ENCODE peak calls at places on chromosome 12, in four cellular contexts. N is heart right ventricle, S is thoracic aorta, U is psoas muscle. W is an unnamed sample. For H3K9me3 and H3K27me3, the result is how much of the 10 kb centered on the place peaks cover.

GRCh38 chr12:108563135-108563803 is 873 bp downstream of the ISCU start:
- DNase-seq in U (peak), S (peak), N (peak), W (peak)

GRCh38 chr12:108634225-108634795 is 616 bp upstream of the SELPLG start:
- DNase-seq in U (no peak), S (no peak), N (no peak), W (no peak)

GRCh38 chr12:123363385-123363742 is 1.3 kb downstream of the SBNO1 start:
- DNase-seq in S (no peak), U (no peak), N (no peak), W (no peak)

GRCh38 chr12:110280784-110281548 is at the start of gene ATP2A2:
- DNase-seq in U (peak), S (peak), N (peak), W (peak)

GRCh38 chr12:128933039-128933438 is 79.8 kb downstream of the GLT1D1 start:
- DNase-seq in S (no peak), U (no peak), N (no peak), W (no peak)

GRCh38 chr12:132342322-132342721 is 12.9 kb upstream of the GALNT9 start:
- DNase-seq in N (no peak), S (no peak), U (no peak), W (no peak)

GRCh38 chr12:132605892-132606291 is 4.5 kb downstream of the LRCOL1 start:
- DNase-seq in S (no peak), U (peak), N (no peak), W (no peak)

GRCh38 chr12:119025786-119026185 is 44.4 kb downstream of the SRRM4 start:
- DNase-seq in N (no peak), S (no peak), U (no peak), W (no peak)

GRCh38 chr12:42981379-42981778 is 391.8 kb upstream of the PRICKLE1 start:
- DNase-seq in U (no peak), N (no peak), S (no peak), W (no peak)

GRCh38 chr12:104546575-104546974 is 89.8 kb downstream of the CHST11 start:
- DNase-seq in S (no peak), U (no peak), N (no peak), W (no peak)

GRCh38 chr12:32455607-32456063 is 56.3 kb downstream of the FGD4 start:
- DNase-seq in S (no peak), N (peak), U (no peak), W (no peak)

GRCh38 chr12:3035815-3036702 is 41.1 kb upstream of the TSPAN9 start:
- DNase-seq in S (no peak), U (no peak), N (no peak), W (no peak)

GRCh38 chr12:3753549-3754284 is 808 bp upstream of the CRACR2A start:
- DNase-seq in N (peak), S (no peak), U (peak), W (no peak)

GRCh38 chr12:92098594-92099370 is 46.9 kb downstream of the BTG1 start:
- DNase-seq in U (no peak), N (no peak), S (no peak), W (no peak)

GRCh38 chr12:754238-754816 is 1.9 kb downstream of the WNK1 start:
- DNase-seq in U (no peak), N (peak), S (no peak), W (no peak)

GRCh38 chr12:131353826-131354225 is 357.1 kb upstream of the SFSWAP start:
- DNase-seq in U (no peak), N (no peak), S (no peak), W (peak)

GRCh38 chr12:25730489-25731349 is 177.6 kb upstream of the LMNTD1 start:
- DNase-seq in N (no peak), S (no peak), U (no peak), W (no peak)

GRCh38 chr12:84919271-84919670 is 6.7 kb upstream of the SLC6A15 start:
- DNase-seq in S (no peak), N (no peak), U (no peak), W (no peak)

GRCh38 chr12:30395190-30395589 is 300.5 kb downstream of the IPO8 start:
- DNase-seq in U (no peak), S (no peak), N (no peak), W (no peak)
- H3K9me3 ChIP-seq in U (under half), S (under half), N (under half), W (under half)

DNA sequence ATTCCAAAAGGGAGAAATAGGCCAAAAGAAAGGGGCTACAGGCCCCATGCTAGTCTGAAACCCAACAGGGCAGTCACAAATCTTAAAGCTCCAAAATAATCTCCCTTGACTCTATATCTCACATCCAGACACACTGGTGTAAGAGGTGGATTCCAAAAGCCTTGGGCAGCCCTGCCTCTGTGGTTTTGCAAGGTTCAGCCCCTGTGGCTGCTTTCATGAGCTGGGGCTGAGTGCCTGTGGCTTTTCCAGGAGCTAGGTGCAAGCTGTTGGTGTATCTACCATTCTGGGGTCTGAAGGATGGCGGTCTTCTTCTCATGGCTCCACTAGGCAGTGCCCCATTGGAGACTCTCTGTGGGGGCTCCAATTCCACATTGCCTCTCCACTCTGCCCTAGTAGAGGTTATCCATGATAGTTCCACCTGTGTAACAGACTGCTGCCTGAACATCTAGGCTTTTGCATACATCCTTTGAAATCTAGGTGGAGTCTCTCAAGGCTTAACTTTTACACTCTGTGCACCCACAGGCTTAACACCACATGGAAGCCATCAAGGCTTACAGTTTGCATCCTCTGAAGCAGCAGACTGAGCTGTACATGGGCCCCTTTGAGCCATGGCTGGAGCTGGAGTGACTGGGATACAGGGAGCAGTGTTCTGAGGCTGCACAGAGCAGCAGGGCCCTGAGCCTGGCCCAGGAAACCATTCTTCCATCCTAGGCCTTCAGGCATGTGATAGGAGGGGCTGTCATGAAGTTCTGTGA is 66.4 kb upstream of the ABCD2 start:
- DNase-seq in S (no peak), N (no peak), U (no peak), W (no peak)
- H3K27me3 ChIP-seq in S (under half), N (under half), U (under half), W (under half)

DNA sequence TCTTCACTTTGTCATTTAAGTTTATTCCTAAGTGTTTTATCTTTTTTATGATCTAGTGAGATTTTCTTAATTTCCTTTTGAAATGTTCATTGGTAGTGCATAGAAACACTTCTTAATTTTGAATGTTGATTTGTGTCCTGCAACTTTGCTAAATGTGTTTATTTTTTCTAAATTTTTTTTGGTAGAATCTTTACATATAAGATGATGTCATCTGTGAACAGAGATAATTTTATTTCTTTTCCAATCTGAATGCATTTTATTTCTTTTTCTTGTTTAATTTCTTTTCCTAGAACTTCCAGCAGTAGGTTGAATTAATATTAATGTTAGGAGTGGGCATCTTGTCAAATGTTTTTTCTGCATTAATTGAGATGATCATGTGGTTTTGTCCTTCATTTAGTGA is 42.1 kb downstream of the SLCO1B3 start:
- DNase-seq in S (no peak), N (no peak), U (no peak), W (no peak)
- H3K9me3 ChIP-seq in S (under half), N (under half), U (under half), W (under half)

DNA sequence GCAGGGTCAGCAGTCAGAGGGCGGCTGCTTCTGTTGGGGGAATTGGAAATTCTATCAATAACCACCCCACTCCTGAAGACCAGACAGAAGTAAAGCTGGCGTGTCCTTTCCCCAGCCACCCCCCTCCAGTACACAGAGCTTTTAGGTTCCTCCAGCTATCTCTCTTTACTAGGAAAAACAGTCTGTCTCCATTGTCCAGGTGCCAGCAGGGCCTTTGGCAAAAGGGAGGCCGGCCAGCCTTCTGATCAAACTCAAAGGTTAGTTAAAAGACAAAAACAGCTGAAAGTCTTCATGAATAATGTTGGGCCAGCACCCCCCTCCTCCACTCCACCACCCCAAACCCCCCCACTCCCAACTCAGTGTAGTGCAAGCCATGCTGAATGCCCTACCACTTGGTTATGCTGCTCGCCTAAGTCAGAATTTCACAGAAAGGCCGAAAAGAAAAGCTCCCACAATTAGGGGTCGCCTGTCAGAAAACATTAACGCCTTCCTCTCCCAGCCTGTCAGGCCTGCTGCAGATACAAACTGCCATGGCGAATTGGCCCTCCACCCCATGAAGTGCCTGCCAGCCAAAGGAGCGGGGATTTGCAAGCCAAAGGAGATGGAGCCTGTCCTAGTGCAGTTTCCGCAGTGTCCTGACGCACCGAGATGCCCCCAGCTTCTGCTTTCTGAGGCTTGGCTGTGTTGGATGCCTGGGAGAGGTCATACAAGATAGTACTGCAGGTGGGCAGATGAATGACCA is 8.9 kb downstream of the ASCL1 start:
- DNase-seq in S (no peak), N (no peak), U (no peak), W (no peak)
- H3K27me3 ChIP-seq in S (under half), N (half or more), U (under half), W (under half)

DNA sequence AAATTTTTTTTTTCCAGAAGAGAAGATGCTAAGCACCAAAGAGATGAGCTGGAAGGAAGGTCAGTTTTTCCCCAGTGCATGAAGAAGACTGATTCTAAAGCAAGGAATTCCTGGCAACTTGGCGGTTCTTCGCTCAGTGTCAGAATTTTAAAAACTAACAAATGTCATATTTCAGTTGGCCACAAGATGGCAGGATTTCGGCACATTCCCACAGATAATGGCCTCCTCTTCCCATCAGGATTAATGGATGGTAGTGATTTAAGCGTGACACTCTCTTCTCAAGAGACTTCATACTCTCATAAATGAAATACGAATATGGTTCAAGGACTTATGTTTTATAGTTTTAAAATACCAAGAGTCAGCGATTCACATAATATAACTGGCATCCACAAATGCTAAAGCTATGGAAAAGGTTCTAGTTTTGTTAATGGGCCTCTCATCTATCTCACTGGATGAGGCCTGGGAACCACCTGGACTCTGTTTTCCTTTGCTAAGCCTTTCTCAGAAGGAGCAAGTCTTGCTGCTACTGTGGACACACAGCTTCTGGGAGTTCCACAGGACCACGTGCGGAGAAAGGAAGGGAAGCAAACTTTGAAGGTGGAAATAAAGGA is 46.1 kb upstream of the PTPRO start:
- DNase-seq in N (peak), S (no peak), U (no peak), W (no peak)
- H3K9me3 ChIP-seq in N (under half), S (under half), U (under half), W (under half)

GRCh38 chr12:82146740-82147139 is 211.4 kb downstream of the CCDC59 start:
- DNase-seq in N (no peak), S (no peak), U (no peak), W (no peak)
- H3K27me3 ChIP-seq in N (under half), S (under half), U (under half), W (under half)